ENCODE peak calls at places on chromosomes 11 and 22, in seven cellular contexts. One of them, this sample, is unnamed.

GRCh38 chr22:23591203-23591791 is 11.2 kb upstream of the IGLL1 start:
- DNase-seq in neuronal stem cell: peak; percentile 60
- DNase-seq in mesenchymal stem cell: peak; percentile 64
- DNase-seq in trophoblast cell: peak; percentile 24
- DNase-seq in H1: peak; percentile 93
- DNase-seq in mesendoderm: peak; percentile 84
- DNase-seq in IMR-90: peak; percentile 54
- DNase-seq in this sample: peak; percentile 85

GRCh38 chr11:133999355-133999754 is 42.6 kb upstream of the IGSF9B start:
- DNase-seq in trophoblast cell: no peak
- DNase-seq in mesendoderm: no peak
- DNase-seq in mesenchymal stem cell: no peak
- DNase-seq in H1: no peak
- DNase-seq in neuronal stem cell: no peak
- DNase-seq in IMR-90: no peak
- DNase-seq in this sample: no peak

GRCh38 chr11:66335531-66336233 is 552 bp downstream of the RIN1 start:
- DNase-seq in mesendoderm: peak; percentile 74
- DNase-seq in IMR-90: peak; percentile 59
- DNase-seq in H1: peak; percentile 77
- DNase-seq in mesenchymal stem cell: peak; percentile 82
- DNase-seq in neuronal stem cell: no peak
- DNase-seq in trophoblast cell: no peak
- DNase-seq in this sample: peak; percentile 78

GRCh38 chr22:22248878-22249277 is 4.3 kb downstream of the VPREB1 start:
- DNase-seq in trophoblast cell: no peak
- DNase-seq in H1: no peak
- DNase-seq in neuronal stem cell: no peak
- DNase-seq in IMR-90: no peak
- DNase-seq in mesendoderm: no peak
- DNase-seq in mesenchymal stem cell: no peak
- DNase-seq in this sample: no peak

GRCh38 chr11:64284962-64285884 is at the start of gene GPR137:
- DNase-seq in mesendoderm: peak; percentile 66
- DNase-seq in trophoblast cell: peak; percentile 67
- DNase-seq in H1: peak; percentile 98
- DNase-seq in IMR-90: peak; percentile 56
- DNase-seq in mesenchymal stem cell: peak; percentile 84
- DNase-seq in neuronal stem cell: peak; percentile 82
- DNase-seq in this sample: peak; percentile 78

GRCh38 chr11:115324569-115325432 is 179.4 kb downstream of the CADM1 start:
- DNase-seq in trophoblast cell: peak; percentile 20
- DNase-seq in IMR-90: peak; percentile 75
- DNase-seq in H1: no peak
- DNase-seq in mesenchymal stem cell: peak; percentile 75
- DNase-seq in neuronal stem cell: peak; percentile 52
- DNase-seq in mesendoderm: peak; percentile 81
- DNase-seq in this sample: peak; percentile 34

GRCh38 chr11:132941024-132941646 is 591.2 kb downstream of the OPCML start:
- DNase-seq in neuronal stem cell: peak; percentile 23
- DNase-seq in mesenchymal stem cell: peak; percentile 39
- DNase-seq in IMR-90: peak; percentile 43
- DNase-seq in H1: no peak
- DNase-seq in trophoblast cell: no peak
- DNase-seq in mesendoderm: peak; percentile 35
- DNase-seq in this sample: no peak

GRCh38 chr11:62664405-62665074 is 470 bp downstream of the C11orf98 start:
- DNase-seq in mesendoderm: peak; percentile 92
- DNase-seq in neuronal stem cell: no peak
- DNase-seq in H1: no peak
- DNase-seq in mesenchymal stem cell: no peak
- DNase-seq in IMR-90: peak; percentile 50
- DNase-seq in trophoblast cell: peak; percentile 73
- DNase-seq in this sample: peak; percentile 74

GRCh38 chr11:130612291-130612802 is 163.9 kb downstream of the ADAMTS15 start:
- DNase-seq in IMR-90: peak; percentile 73
- DNase-seq in neuronal stem cell: no peak
- DNase-seq in trophoblast cell: no peak
- DNase-seq in mesenchymal stem cell: peak; percentile 85
- DNase-seq in mesendoderm: peak; percentile 38
- DNase-seq in H1: no peak
- DNase-seq in this sample: no peak

GRCh38 chr11:86987687-86988086 is 32.5 kb upstream of the FZD4 start:
- DNase-seq in neuronal stem cell: no peak
- DNase-seq in trophoblast cell: no peak
- DNase-seq in mesenchymal stem cell: no peak
- DNase-seq in H1: no peak
- DNase-seq in mesendoderm: no peak
- DNase-seq in IMR-90: no peak
- DNase-seq in this sample: no peak

GRCh38 chr11:129141748-129142475 is 50.2 kb downstream of the ARHGAP32 start:
- DNase-seq in mesendoderm: no peak
- DNase-seq in trophoblast cell: no peak
- DNase-seq in neuronal stem cell: no peak
- DNase-seq in mesenchymal stem cell: no peak
- DNase-seq in IMR-90: no peak
- DNase-seq in H1: no peak
- DNase-seq in this sample: no peak

GRCh38 chr11:69212121-69213110 is 56.7 kb downstream of the SMIM38 start:
- DNase-seq in mesendoderm: peak; percentile 29
- DNase-seq in neuronal stem cell: no peak
- DNase-seq in IMR-90: no peak
- DNase-seq in H1: no peak
- DNase-seq in trophoblast cell: no peak
- DNase-seq in mesenchymal stem cell: no peak
- DNase-seq in this sample: peak; percentile 17

GRCh38 chr11:11821899-11822298 is 19.9 kb upstream of the USP47 start:
- DNase-seq in trophoblast cell: no peak
- DNase-seq in mesendoderm: no peak
- DNase-seq in neuronal stem cell: no peak
- DNase-seq in IMR-90: peak; percentile 53
- DNase-seq in H1: no peak
- DNase-seq in mesenchymal stem cell: no peak
- DNase-seq in this sample: no peak

GRCh38 chr22:48651036-48651890 is 1176.4 kb downstream of the BRD1 start:
- DNase-seq in trophoblast cell: no peak
- DNase-seq in H1: no peak
- DNase-seq in IMR-90: no peak
- DNase-seq in mesenchymal stem cell: no peak
- DNase-seq in mesendoderm: no peak
- DNase-seq in neuronal stem cell: no peak
- DNase-seq in this sample: no peak

GRCh38 chr11:71117311-71117710 is 135.1 kb downstream of the SHANK2 start:
- DNase-seq in IMR-90: no peak
- DNase-seq in mesenchymal stem cell: no peak
- DNase-seq in neuronal stem cell: no peak
- DNase-seq in mesendoderm: peak; percentile 30
- DNase-seq in trophoblast cell: peak; percentile 19
- DNase-seq in H1: no peak
- DNase-seq in this sample: no peak

GRCh38 chr22:42217019-42217751 is 53.3 kb downstream of the TCF20 start:
- DNase-seq in mesendoderm: no peak
- DNase-seq in neuronal stem cell: no peak
- DNase-seq in H1: no peak
- DNase-seq in IMR-90: peak; percentile 55
- DNase-seq in trophoblast cell: no peak
- DNase-seq in mesenchymal stem cell: peak; percentile 42
- DNase-seq in this sample: no peak

GRCh38 chr11:126407101-126407521 is 51.6 kb downstream of the ST3GAL4 start:
- DNase-seq in IMR-90: no peak
- DNase-seq in neuronal stem cell: no peak
- DNase-seq in H1: no peak
- DNase-seq in trophoblast cell: no peak
- DNase-seq in mesenchymal stem cell: no peak
- DNase-seq in mesendoderm: no peak
- DNase-seq in this sample: no peak

GRCh38 chr11:134411887-134412507 is at the start of gene B3GAT1:
- DNase-seq in mesenchymal stem cell: no peak
- DNase-seq in mesendoderm: no peak
- DNase-seq in IMR-90: no peak
- DNase-seq in neuronal stem cell: no peak
- DNase-seq in H1: no peak
- DNase-seq in trophoblast cell: no peak
- DNase-seq in this sample: no peak

GRCh38 chr11:74683941-74684481 is 47.2 kb downstream of the CHRDL2 start:
- DNase-seq in mesendoderm: no peak
- DNase-seq in H1: peak; percentile 48
- DNase-seq in neuronal stem cell: no peak
- DNase-seq in trophoblast cell: no peak
- DNase-seq in mesenchymal stem cell: no peak
- DNase-seq in IMR-90: peak; percentile 71
- DNase-seq in this sample: no peak

GRCh38 chr11:109894242-109894641 is 198.9 kb upstream of the ZC3H12C start:
- DNase-seq in IMR-90: no peak
- DNase-seq in H1: no peak
- DNase-seq in mesenchymal stem cell: no peak
- DNase-seq in mesendoderm: peak; percentile 25
- DNase-seq in trophoblast cell: no peak
- DNase-seq in neuronal stem cell: no peak
- DNase-seq in this sample: no peak

GRCh38 chr11:103903005-103903404 is 133.4 kb upstream of the DDI1 start:
- DNase-seq in neuronal stem cell: no peak
- DNase-seq in H1: no peak
- DNase-seq in mesendoderm: no peak
- DNase-seq in mesenchymal stem cell: no peak
- DNase-seq in trophoblast cell: no peak
- DNase-seq in IMR-90: no peak
- DNase-seq in this sample: no peak

GRCh38 chr11:101096036-101096704 is 33.4 kb downstream of the PGR start:
- DNase-seq in IMR-90: no peak
- DNase-seq in neuronal stem cell: no peak
- DNase-seq in H1: no peak
- DNase-seq in mesenchymal stem cell: no peak
- DNase-seq in mesendoderm: no peak
- DNase-seq in trophoblast cell: no peak
- DNase-seq in this sample: no peak

GRCh38 chr11:1837171-1838076 is 1.4 kb upstream of the TNNI2 start:
- DNase-seq in mesendoderm: peak; percentile 63
- DNase-seq in neuronal stem cell: peak; percentile 67
- DNase-seq in mesenchymal stem cell: peak; percentile 62
- DNase-seq in IMR-90: peak; percentile 28
- DNase-seq in trophoblast cell: peak; percentile 83
- DNase-seq in H1: peak; percentile 90
- DNase-seq in this sample: peak; percentile 82

GRCh38 chr22:16609548-16610261 is 17.1 kb upstream of the CCT8L2 start:
- DNase-seq in H1: no peak
- DNase-seq in mesendoderm: no peak
- DNase-seq in mesenchymal stem cell: no peak
- DNase-seq in trophoblast cell: no peak
- DNase-seq in neuronal stem cell: no peak
- DNase-seq in IMR-90: no peak
- DNase-seq in this sample: no peak

GRCh38 chr11:76233936-76234703 is 27.8 kb upstream of the WNT11 start:
- DNase-seq in H1: no peak
- DNase-seq in neuronal stem cell: no peak
- DNase-seq in mesendoderm: no peak
- DNase-seq in mesenchymal stem cell: peak; percentile 26
- DNase-seq in trophoblast cell: peak; percentile 64
- DNase-seq in IMR-90: no peak
- DNase-seq in this sample: peak; percentile 50

GRCh38 chr22:32255726-32256125 is 579 bp upstream of the SLC5A4 start:
- DNase-seq in H1: no peak
- DNase-seq in neuronal stem cell: no peak
- DNase-seq in IMR-90: no peak
- DNase-seq in trophoblast cell: no peak
- DNase-seq in mesendoderm: no peak
- DNase-seq in mesenchymal stem cell: no peak
- DNase-seq in this sample: no peak

GRCh38 chr11:82494988-82495432 is 238.7 kb downstream of the FAM181B start:
- DNase-seq in trophoblast cell: no peak
- DNase-seq in mesenchymal stem cell: peak; percentile 0
- DNase-seq in H1: peak; percentile 51
- DNase-seq in IMR-90: no peak
- DNase-seq in neuronal stem cell: no peak
- DNase-seq in mesendoderm: peak; percentile 64
- DNase-seq in this sample: peak; percentile 37

GRCh38 chr11:107999759-108000455 is 8.8 kb upstream of the CUL5 start:
- DNase-seq in trophoblast cell: no peak
- DNase-seq in mesendoderm: peak; percentile 92
- DNase-seq in IMR-90: peak; percentile 28
- DNase-seq in mesenchymal stem cell: peak; percentile 68
- DNase-seq in H1: peak; percentile 72
- DNase-seq in neuronal stem cell: peak; percentile 38
- DNase-seq in this sample: peak; percentile 85

DNA sequence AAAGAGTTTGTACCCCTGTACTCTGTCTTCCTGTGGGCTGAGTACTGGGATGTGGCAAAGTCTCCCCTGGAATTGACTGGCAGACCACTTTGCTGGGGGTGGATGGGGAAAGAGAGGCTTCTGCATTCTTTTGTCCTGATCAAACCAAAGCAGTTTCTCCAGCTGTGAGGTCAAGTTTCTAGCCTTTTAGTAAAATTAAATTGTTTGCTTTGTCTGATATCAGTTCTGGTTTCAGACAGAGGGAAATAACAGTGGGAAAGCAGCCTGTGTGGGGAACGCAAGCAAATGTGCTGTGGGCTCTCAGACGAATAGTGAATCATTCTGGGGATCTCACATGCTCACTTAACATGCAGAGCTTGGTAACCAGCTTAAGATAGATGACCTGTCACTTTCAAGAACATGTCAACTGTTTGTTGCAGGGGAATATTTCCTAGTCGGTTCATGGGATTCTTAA is 151.6 kb downstream of the FAT3 start:
- DNase-seq in trophoblast cell: no peak
- DNase-seq in neuronal stem cell: no peak
- DNase-seq in IMR-90: peak; percentile 83
- DNase-seq in mesenchymal stem cell: peak; percentile 50
- DNase-seq in mesendoderm: peak; percentile 48
- DNase-seq in H1: no peak
- DNase-seq in this sample: no peak
- H3K4me2 ChIP-seq in trophoblast cell: no peak overlapping the region
- H3K4me2 ChIP-seq in neuronal stem cell: no peak overlapping the region
- H3K4me2 ChIP-seq in IMR-90: no peak overlapping the region
- H3K4me2 ChIP-seq in mesenchymal stem cell: no peak overlapping the region
- H3K4me2 ChIP-seq in mesendoderm: no peak overlapping the region
- H3K4me2 ChIP-seq in H1: no peak overlapping the region
- H3K4me2 ChIP-seq in this sample: no peak overlapping the region

GRCh38 chr11:116890607-116891006 is 53.2 kb upstream of the APOA1 start:
- DNase-seq in mesenchymal stem cell: no peak
- DNase-seq in IMR-90: no peak
- DNase-seq in trophoblast cell: no peak
- DNase-seq in H1: no peak
- DNase-seq in mesendoderm: no peak
- DNase-seq in neuronal stem cell: no peak
- DNase-seq in this sample: no peak
- H2BK5ac ChIP-seq in mesenchymal stem cell: no peak overlapping the region
- H2BK5ac ChIP-seq in IMR-90: no peak overlapping the region
- H2BK5ac ChIP-seq in trophoblast cell: no peak overlapping the region
- H2BK5ac ChIP-seq in H1: no peak overlapping the region
- H2BK5ac ChIP-seq in mesendoderm: no peak overlapping the region
- H2BK5ac ChIP-seq in neuronal stem cell: no peak overlapping the region
- H2BK5ac ChIP-seq in this sample: no peak overlapping the region

GRCh38 chr11:3154001-3154599 is 11.0 kb downstream of the OSBPL5 start:
- DNase-seq in H1: no peak
- DNase-seq in mesenchymal stem cell: no peak
- DNase-seq in neuronal stem cell: no peak
- DNase-seq in trophoblast cell: no peak
- DNase-seq in IMR-90: no peak
- DNase-seq in mesendoderm: no peak
- DNase-seq in this sample: no peak
- H3K9ac ChIP-seq in H1: no peak overlapping the region
- H3K9ac ChIP-seq in mesenchymal stem cell: peak overlapping the region; percentile 30
- H3K9ac ChIP-seq in neuronal stem cell: peak overlapping the region; percentile 82
- H3K9ac ChIP-seq in trophoblast cell: no peak overlapping the region
- H3K9ac ChIP-seq in IMR-90: no peak overlapping the region
- H3K9ac ChIP-seq in mesendoderm: no peak overlapping the region
- H3K9ac ChIP-seq in this sample: no peak overlapping the region

GRCh38 chr11:46686886-46687810 is 13.3 kb downstream of the ARHGAP1 start:
- DNase-seq in trophoblast cell: peak; percentile 79
- DNase-seq in mesenchymal stem cell: no peak
- DNase-seq in neuronal stem cell: no peak
- DNase-seq in IMR-90: peak; percentile 91
- DNase-seq in H1: no peak
- DNase-seq in mesendoderm: no peak
- DNase-seq in this sample: no peak
- H3K4me2 ChIP-seq in trophoblast cell: no peak overlapping the region
- H3K4me2 ChIP-seq in mesenchymal stem cell: no peak overlapping the region
- H3K4me2 ChIP-seq in neuronal stem cell: no peak overlapping the region
- H3K4me2 ChIP-seq in IMR-90: peak overlapping the region; percentile 53
- H3K4me2 ChIP-seq in H1: no peak overlapping the region
- H3K4me2 ChIP-seq in mesendoderm: no peak overlapping the region
- H3K4me2 ChIP-seq in this sample: no peak overlapping the region

This sample was measured in H9.